ENCODE peak calls at places on chromosomes 2 and 18, in five cellular contexts. A is right cardiac atrium; I is CD8-positive, alpha-beta memory T cell; L is H7; C is GM23248. D is an unnamed sample. For H3K27me3, the result is how much of the 10 kb centered on the place peaks cover.

GRCh38 chr2:198042189-198042588 is 237.8 kb downstream of the PLCL1 start:
- DNase-seq in A (no peak), I (peak), L (no peak), C (no peak), D (peak)

GRCh38 chr2:54808642-54809041 is 85.2 kb downstream of the EML6 start:
- DNase-seq in A (no peak), I (no peak), L (no peak), C (peak), D (no peak)

GRCh38 chr18:76958692-76959341 is 136.5 kb downstream of the ZNF236 start:
- DNase-seq in A (no peak), I (no peak), L (no peak), C (no peak), D (no peak)

GRCh38 chr2:216315817-216316603 is 56.3 kb downstream of the MARCHF4 start:
- DNase-seq in A (no peak), I (no peak), L (no peak), C (peak), D (no peak)

GRCh38 chr2:2222931-2223330 is 108.1 kb downstream of the MYT1L start:
- DNase-seq in A (no peak), I (no peak), L (no peak), C (no peak), D (no peak)

GRCh38 chr2:191463790-191464189 is 214.1 kb upstream of the NABP1 start:
- DNase-seq in A (peak), I (no peak), L (no peak), C (no peak), D (no peak)

GRCh38 chr18:39966275-39966674 is 1988.8 kb upstream of the PIK3C3 start:
- DNase-seq in A (no peak), I (no peak), L (peak), C (peak), D (no peak)

GRCh38 chr2:174873457-174873856 is 109.2 kb upstream of the CHRNA1 start:
- DNase-seq in A (no peak), I (no peak), L (no peak), C (peak), D (no peak)

GRCh38 chr2:107062173-107062572 is 176.2 kb upstream of the ST6GAL2 start:
- DNase-seq in A (peak), I (no peak), L (peak), C (no peak), D (no peak)

GRCh38 chr18:11808001-11808855 is 43.0 kb upstream of the CHMP1B start:
- DNase-seq in A (no peak), I (no peak), L (peak), C (peak), D (no peak)

GRCh38 chr2:20382965-20383800 is 32.5 kb upstream of the PUM2 start:
- DNase-seq in A (no peak), I (no peak), L (no peak), C (peak), D (no peak)

GRCh38 chr18:5513947-5514346 is 29.9 kb downstream of the EPB41L3 start:
- DNase-seq in A (no peak), I (no peak), L (no peak), C (no peak), D (no peak)

GRCh38 chr2:100482741-100483140 is 12.5 kb downstream of the NMS start:
- DNase-seq in A (no peak), I (no peak), L (peak), C (no peak), D (no peak)

GRCh38 chr2:25309402-25309801 is 32.3 kb downstream of the DNMT3A start:
- DNase-seq in A (peak), I (peak), L (peak), C (peak), D (peak)

GRCh38 chr18:9364242-9364641 is 29.7 kb downstream of the TWSG1 start:
- DNase-seq in A (no peak), I (no peak), L (no peak), C (no peak), D (no peak)

GRCh38 chr2:99878951-99879350 is 263.4 kb downstream of the AFF3 start:
- DNase-seq in A (no peak), I (no peak), L (no peak), C (no peak), D (no peak)

GRCh38 chr2:190551928-190552327 is 17.4 kb upstream of the NEMP2 start:
- DNase-seq in A (peak), I (peak), L (no peak), C (no peak), D (no peak)

GRCh38 chr2:218032336-218033171 is 29.8 kb upstream of the TNS1 start:
- DNase-seq in A (peak), I (no peak), L (peak), C (no peak), D (no peak)

GRCh38 chr2:134917219-134917957 is 1.2 kb upstream of the CCNT2 start:
- DNase-seq in A (peak), I (no peak), L (peak), C (no peak), D (peak)

GRCh38 chr2:12032975-12033374 is 286.5 kb downstream of the LPIN1 start:
- DNase-seq in A (no peak), I (no peak), L (no peak), C (peak), D (no peak)

GRCh38 chr2:27202829-27203228 is 9.0 kb upstream of the ATRAID start:
- DNase-seq in A (no peak), I (no peak), L (no peak), C (peak), D (no peak)

GRCh38 chr2:106581755-106582430 is 94.7 kb downstream of the CD8B2 start:
- DNase-seq in A (peak), I (peak), L (peak), C (peak), D (peak)

GRCh38 chr2:23502096-23502495 is 117.1 kb downstream of the KLHL29 start:
- DNase-seq in A (peak), I (no peak), L (no peak), C (no peak), D (no peak)

GRCh38 chr18:73235491-73235890 is 367.7 kb upstream of the NETO1 start:
- DNase-seq in A (no peak), I (no peak), L (no peak), C (peak), D (no peak)

GRCh38 chr18:25111382-25112070 is 240.4 kb downstream of the ZNF521 start:
- DNase-seq in A (no peak), I (no peak), L (no peak), C (no peak), D (no peak)

GRCh38 chr2:174681983-174682577 is 82.2 kb downstream of the CHRNA1 start:
- DNase-seq in A (peak), I (peak), L (peak), C (peak), D (peak)

GRCh38 chr2:8538951-8539621 is 142.8 kb upstream of the ID2 start:
- DNase-seq in A (no peak), I (no peak), L (no peak), C (no peak), D (no peak)

GRCh38 chr2:60641866-60642788 is 88.7 kb upstream of the BCL11A start:
- DNase-seq in A (no peak), I (peak), L (peak), C (peak), D (peak)

GRCh38 chr18:2903006-2903405 is 56.2 kb downstream of the EMILIN2 start:
- DNase-seq in A (peak), I (no peak), L (no peak), C (peak), D (no peak)

GRCh38 chr2:202717598-202718310 is 83.0 kb downstream of the FAM117B start:
- DNase-seq in A (no peak), I (no peak), L (no peak), C (no peak), D (no peak)

GRCh38 chr18:59833785-59834184 is 66.0 kb upstream of the PMAIP1 start:
- DNase-seq in A (no peak), I (no peak), L (no peak), C (no peak), D (no peak)

GRCh38 chr18:57091231-57091630 is 55.7 kb upstream of the BOD1L2 start:
- DNase-seq in A (no peak), I (no peak), L (no peak), C (no peak), D (no peak)

GRCh38 chr18:79581911-79582310 is 97.7 kb upstream of the CTDP1 start:
- DNase-seq in A (no peak), I (no peak), L (no peak), C (no peak), D (no peak)

GRCh38 chr2:176637497-176638166 is 368.4 kb downstream of the MTX2 start:
- DNase-seq in A (peak), I (no peak), L (peak), C (peak), D (no peak)

GRCh38 chr18:6476201-6476600 is 61.5 kb upstream of the L3MBTL4 start:
- DNase-seq in A (no peak), I (no peak), L (no peak), C (no peak), D (no peak)

GRCh38 chr18:66616523-66616983 is 12.7 kb upstream of the CDH19 start:
- DNase-seq in A (no peak), I (no peak), L (peak), C (no peak), D (no peak)

GRCh38 chr2:41878726-41879366 is 169.0 kb upstream of the PKDCC start:
- DNase-seq in A (peak), I (no peak), L (no peak), C (no peak), D (no peak)

GRCh38 chr2:45264227-45265225 is 255.3 kb upstream of the SIX2 start:
- DNase-seq in A (no peak), I (no peak), L (no peak), C (peak), D (no peak)

GRCh38 chr18:27185897-27186296 is 789 bp upstream of the CHST9 start:
- DNase-seq in A (no peak), I (no peak), L (no peak), C (no peak), D (no peak)
- H3K27me3 ChIP-seq in A (under half), I (under half), L (under half), C (under half), D (under half)

GRCh38 chr2:236166781-236167296 is 1.3 kb downstream of the GBX2 start:
- DNase-seq in A (no peak), I (no peak), L (peak), C (no peak), D (no peak)

GRCh38 chr2:236165491-236166156 is 2.6 kb downstream of the GBX2 start:
- DNase-seq in A (no peak), I (no peak), L (no peak), C (no peak), D (no peak)

GRCh38 chr2:236167297-236168109 is 683 bp downstream of the GBX2 start:
- DNase-seq in A (no peak), I (no peak), L (peak), C (peak), D (no peak)

GRCh38 chr2:236164983-236165301 is 3.2 kb downstream of the GBX2 start:
- DNase-seq in A (no peak), I (no peak), L (no peak), C (no peak), D (no peak)

GRCh38 chr2:236166157-236166780 is 1.9 kb downstream of the GBX2 start:
- DNase-seq in A (no peak), I (no peak), L (peak), C (peak), D (no peak)
- H3K4me3 ChIP-seq in A (peak), I (no peak), L (peak), C (peak), D (no peak)

DNA sequence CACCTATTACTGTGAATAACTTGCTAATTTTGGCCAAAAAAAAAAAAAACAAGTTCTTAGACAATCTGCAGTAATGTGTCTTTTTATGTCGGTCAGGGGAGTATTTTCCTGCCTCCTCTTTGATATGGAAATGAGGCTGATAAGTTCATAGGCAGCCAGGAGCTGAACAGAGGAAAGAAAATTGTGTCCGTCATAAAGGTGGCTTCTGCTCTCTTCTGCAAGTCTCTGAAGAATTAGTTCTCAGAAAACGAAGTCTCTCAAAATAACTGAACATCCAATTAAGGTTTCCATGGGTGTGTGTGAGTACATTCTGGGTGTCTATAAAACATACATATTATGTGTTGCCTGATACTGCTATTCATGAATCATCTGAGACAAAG is 19.6 kb upstream of the SP5 start:
- DNase-seq in A (no peak), I (no peak), L (no peak), C (no peak), D (no peak)
- H3K27me3 ChIP-seq in A (under half), I (under half), L (under half), C (under half), D (under half)

GRCh38 chr2:64745562-64745961 is 91.8 kb upstream of the SERTAD2 start:
- DNase-seq in A (no peak), I (no peak), L (no peak), C (no peak), D (no peak)
- H3K4me3 ChIP-seq in A (no peak), I (no peak), L (no peak), C (no peak), D (no peak)

DNA sequence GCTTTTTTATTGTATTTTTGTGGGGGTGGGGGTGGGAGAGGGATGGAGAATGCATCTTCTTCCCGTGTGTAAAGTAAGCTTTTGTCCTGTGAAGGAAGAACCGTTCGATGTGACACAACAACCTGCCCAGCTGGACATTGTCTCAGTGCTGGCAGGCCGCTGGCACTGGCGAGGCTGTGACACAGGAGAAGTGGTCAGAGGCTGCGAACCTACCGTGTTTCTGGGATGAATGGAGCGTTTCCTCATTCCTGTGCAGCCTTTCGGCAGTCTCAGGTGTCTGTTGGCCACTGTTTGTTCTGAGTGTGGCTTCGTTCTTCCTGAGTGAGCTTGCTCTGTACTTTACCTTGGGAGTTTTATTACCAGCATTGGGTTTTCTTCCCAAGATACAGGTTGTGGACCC is 8.0 kb downstream of the RAMP1 start:
- DNase-seq in A (no peak), I (no peak), L (no peak), C (no peak), D (no peak)
- H3K27me3 ChIP-seq in A (under half), I (under half), L (under half), C (under half), D (under half)

GRCh38 chr2:208254118-208254870 is 577 bp downstream of the IDH1 start:
- DNase-seq in A (peak), I (peak), L (peak), C (peak), D (peak)

GRCh38 chr2:208254871-208255556 is at the start of gene IDH1:
- DNase-seq in A (peak), I (peak), L (peak), C (peak), D (peak)

GRCh38 chr2:208251098-208251497 is 3.8 kb downstream of the IDH1 start:
- DNase-seq in A (no peak), I (no peak), L (no peak), C (no peak), D (no peak)

GRCh38 chr2:208253518-208254117 is 1.3 kb downstream of the IDH1 start:
- DNase-seq in A (no peak), I (no peak), L (no peak), C (peak), D (no peak)

GRCh38 chr2:208252766-208253492 is 1.9 kb downstream of the IDH1 start:
- DNase-seq in A (no peak), I (no peak), L (no peak), C (peak), D (no peak)
- H3K4me3 ChIP-seq in A (peak), I (peak), L (no peak), C (peak), D (no peak)

DNA sequence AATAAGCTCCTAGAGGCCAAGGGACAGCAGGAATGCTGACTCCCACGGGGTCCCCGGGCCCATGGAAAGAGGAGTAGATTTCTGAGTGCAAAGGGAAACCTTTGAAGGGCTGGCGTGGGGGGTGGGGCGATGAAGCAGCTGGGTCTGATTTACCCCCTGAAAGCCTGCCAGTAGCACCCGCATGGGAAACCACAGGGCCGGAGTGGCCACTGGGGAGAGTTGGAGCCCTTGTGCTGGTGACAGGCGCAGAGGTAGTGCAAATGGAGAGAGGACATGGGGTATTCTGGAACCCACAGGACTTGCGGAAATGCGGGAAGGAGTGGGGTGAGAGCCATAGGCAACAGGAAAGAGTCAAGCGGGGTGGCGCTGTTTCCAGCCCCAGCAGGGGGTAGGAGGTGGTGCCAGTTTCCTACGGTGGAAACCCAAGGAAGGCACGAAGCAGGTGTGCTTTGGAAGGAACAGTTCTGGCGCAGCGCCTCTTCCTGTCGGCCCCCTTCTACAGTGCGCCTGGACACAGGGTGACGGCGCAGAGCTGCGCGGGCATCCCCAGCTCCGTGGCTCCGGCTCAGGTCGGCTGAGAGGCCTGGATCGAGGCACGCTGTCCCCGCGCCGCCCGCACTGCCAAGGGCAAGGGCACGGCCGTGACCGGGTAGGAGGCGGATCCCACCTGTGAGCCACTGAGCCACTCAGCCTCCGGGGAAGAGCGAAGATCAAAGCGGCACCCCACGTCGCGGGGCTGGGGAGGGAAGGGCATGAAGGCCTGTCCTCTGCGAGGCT is 149.0 kb upstream of the GLI2 start:
- DNase-seq in A (peak), I (no peak), L (peak), C (no peak), D (no peak)
- H3K27me3 ChIP-seq in A (under half), I (under half), L (under half), C (under half), D (under half)

D was measured in naive thymus-derived CD4-positive, alpha-beta T cell.